ENCODE peak calls at places on chromosomes 1 and 21, in eight cellular contexts. T, D, U, K, J, Q, G and M are unnamed samples.

GRCh38 chr21:26769613-26770188 is 75.5 kb downstream of the ADAMTS1 start:
- DNase-seq in T (peak), G (peak), J (no peak), Q (peak), K (peak), D (no peak), U (no peak), M (no peak)

GRCh38 chr1:91582431-91582921 is 81.8 kb downstream of the CDC7 start:
- DNase-seq in D (no peak), U (peak), K (no peak), T (no peak), Q (peak), G (no peak), J (no peak), M (no peak)

GRCh38 chr1:82836246-82836645 is 1035.5 kb downstream of the ADGRL2 start:
- DNase-seq in U (no peak), K (no peak), Q (no peak), J (no peak), D (no peak), G (no peak), T (no peak), M (no peak)

GRCh38 chr1:145720556-145720877 is 1.2 kb downstream of the CD160 start:
- DNase-seq in Q (peak), G (no peak), D (no peak), T (no peak), U (no peak), K (no peak), J (no peak), M (peak)

GRCh38 chr1:167467126-167467725 is 51.1 kb downstream of the CD247 start:
- DNase-seq in Q (no peak), D (no peak), U (no peak), G (no peak), J (no peak), K (no peak), T (peak), M (no peak)

GRCh38 chr1:160143695-160144094 is 7.7 kb upstream of the ATP1A4 start:
- DNase-seq in J (no peak), G (no peak), Q (no peak), D (no peak), U (no peak), K (no peak), T (no peak), M (no peak)

GRCh38 chr1:2589331-2590232 is 3.0 kb downstream of the PRXL2B start:
- DNase-seq in Q (no peak), K (no peak), J (no peak), T (no peak), U (no peak), D (no peak), G (no peak), M (no peak)

GRCh38 chr1:214552174-214552608 is 789 bp upstream of the PTPN14 start:
- DNase-seq in J (no peak), T (no peak), D (no peak), Q (no peak), G (peak), K (peak), U (peak), M (peak)

GRCh38 chr1:29687166-29687565 is 450.8 kb downstream of the PTPRU start:
- DNase-seq in D (no peak), U (no peak), J (no peak), G (no peak), K (no peak), T (no peak), Q (no peak), M (no peak)

GRCh38 chr1:202848191-202848542 is 37.4 kb downstream of the PCAT6 start:
- DNase-seq in D (no peak), Q (no peak), G (no peak), T (no peak), J (no peak), K (no peak), U (no peak), M (peak)

GRCh38 chr1:93804412-93804811 is 74.6 kb downstream of the DNTTIP2 start:
- DNase-seq in D (no peak), G (no peak), J (no peak), Q (peak), U (no peak), T (no peak), K (no peak), M (peak)

GRCh38 chr21:26925122-26925521 is 41.8 kb downstream of the ADAMTS5 start:
- DNase-seq in J (no peak), D (no peak), U (no peak), T (no peak), G (no peak), K (no peak), Q (no peak), M (no peak)

GRCh38 chr1:36380003-36380631 is 5.6 kb downstream of the STK40 start:
- DNase-seq in Q (no peak), J (no peak), G (no peak), K (no peak), T (no peak), D (no peak), U (no peak), M (no peak)

GRCh38 chr1:169902750-169903149 is 9.1 kb upstream of the SCYL3 start:
- DNase-seq in G (no peak), D (no peak), U (no peak), J (no peak), T (no peak), Q (no peak), K (no peak), M (no peak)

GRCh38 chr1:228500901-228501871 is 14.0 kb downstream of the RNF187 start:
- DNase-seq in D (peak), G (peak), Q (peak), U (peak), T (peak), K (peak), J (peak), M (peak)

GRCh38 chr1:67749844-67750689 is 65.1 kb downstream of the GADD45A start:
- DNase-seq in T (no peak), K (no peak), J (no peak), Q (peak), D (no peak), U (peak), G (peak), M (peak)

GRCh38 chr1:78340006-78340405 is 150.8 kb upstream of the PTGFR start:
- DNase-seq in G (no peak), J (no peak), Q (peak), D (no peak), T (no peak), U (no peak), K (no peak), M (peak)

GRCh38 chr21:16976132-16976666 is 536.6 kb upstream of the CXADR start:
- DNase-seq in Q (no peak), U (no peak), G (no peak), T (no peak), K (no peak), J (no peak), D (no peak), M (no peak)

GRCh38 chr1:34929497-34929852 is at the start of gene DLGAP3:
- DNase-seq in D (no peak), G (peak), J (no peak), T (no peak), U (no peak), K (peak), Q (no peak), M (no peak)

GRCh38 chr1:58923090-58923470 is 139.2 kb upstream of the JUN start:
- DNase-seq in D (no peak), J (no peak), G (no peak), K (no peak), Q (no peak), T (no peak), U (no peak), M (no peak)

GRCh38 chr21:17513214-17514123 is 626 bp downstream of the CXADR start:
- DNase-seq in J (no peak), Q (no peak), G (peak), U (no peak), K (peak), T (no peak), D (no peak), M (peak)

GRCh38 chr21:19065164-19065563 is 661.6 kb upstream of the TMPRSS15 start:
- DNase-seq in G (no peak), J (no peak), T (no peak), K (no peak), U (no peak), Q (no peak), D (no peak), M (no peak)

GRCh38 chr1:9111957-9112356 is 16.9 kb downstream of the GPR157 start:
- DNase-seq in K (no peak), G (no peak), D (no peak), J (no peak), U (no peak), T (no peak), Q (no peak), M (no peak)

GRCh38 chr1:155093938-155094621 is 15.4 kb downstream of the EFNA3 start:
- DNase-seq in J (no peak), D (no peak), T (no peak), U (no peak), G (peak), Q (no peak), K (no peak), M (peak)

GRCh38 chr1:43879414-43879813 is 54.2 kb upstream of the ARTN start:
- DNase-seq in Q (peak), J (no peak), T (no peak), K (no peak), G (no peak), U (no peak), D (no peak), M (no peak)

GRCh38 chr21:33490991-33491372 is 534 bp downstream of the DNAJC28 start:
- DNase-seq in U (no peak), T (no peak), K (no peak), D (no peak), J (no peak), Q (no peak), G (no peak), M (peak)

GRCh38 chr1:32742956-32743355 is 40.4 kb upstream of the SYNC start:
- DNase-seq in U (no peak), D (no peak), Q (no peak), G (no peak), K (no peak), T (no peak), J (no peak), M (peak)